ENCODE peak calls at places on chromosomes 4 and X, in ten cellular contexts. U, S, D, J, M, Z, I, B, R and Q are unnamed samples.

GRCh38 chr4:47383829-47384427 is 79.6 kb downstream of the COMMD8 start:
- DNase-seq in M (no peak), J (no peak), D (peak; percentile 51), Z (peak; percentile 78), S (peak; percentile 66), I (peak; percentile 19), U (no peak), B (no peak), R (peak; percentile 15), Q (no peak)

GRCh38 chrX:14228611-14229010 is 198.9 kb upstream of the GEMIN8 start:
- DNase-seq in M (no peak), J (no peak), S (peak; percentile 1), U (no peak), R (no peak), Z (no peak), I (no peak), D (no peak), B (no peak), Q (no peak)

GRCh38 chr4:38805530-38806145 is 1.0 kb upstream of the TLR1 start:
- DNase-seq in Z (peak; percentile 88), B (no peak), R (peak; percentile 9), U (no peak), M (no peak), D (peak; percentile 65), S (peak; percentile 12), J (no peak), I (peak; percentile 64), Q (no peak)

GRCh38 chrX:45768666-45769065 is 568.0 kb upstream of the DIPK2B start:
- DNase-seq in S (peak; percentile 45), M (no peak), D (no peak), I (no peak), B (no peak), J (no peak), R (no peak), Z (no peak), U (no peak), Q (no peak)

GRCh38 chr4:29304595-29304994 is 1415.6 kb upstream of the PCDH7 start:
- DNase-seq in M (no peak), Z (no peak), I (no peak), J (no peak), B (no peak), D (peak; percentile 14), R (no peak), S (peak; percentile 1), U (no peak), Q (no peak)

GRCh38 chr4:26032572-26033320 is 118.7 kb downstream of the SMIM20 start:
- DNase-seq in R (no peak), I (no peak), S (peak; percentile 91), D (peak; percentile 91), B (no peak), J (no peak), Z (no peak), U (no peak), M (no peak), Q (no peak)

GRCh38 chr4:112201915-112202505 is 29.6 kb upstream of the AP1AR start:
- DNase-seq in J (no peak), I (no peak), Z (no peak), B (no peak), R (no peak), U (no peak), S (no peak), M (no peak), D (no peak), Q (no peak)

GRCh38 chr4:165631912-165632311 is 241.1 kb upstream of the TLL1 start:
- DNase-seq in J (no peak), S (no peak), R (no peak), D (no peak), B (no peak), U (no peak), M (no peak), I (no peak), Z (no peak), Q (no peak)

GRCh38 chr4:57080781-57081650 is 29.2 kb downstream of the IGFBP7 start:
- DNase-seq in U (peak; percentile 26), D (peak; percentile 95), M (no peak), B (no peak), I (no peak), S (peak; percentile 83), J (no peak), R (no peak), Z (no peak), Q (no peak)

GRCh38 chr4:142128529-142128928 is 492.1 kb downstream of the IL15 start:
- DNase-seq in B (no peak), Z (no peak), U (peak; percentile 20), R (no peak), S (peak; percentile 7), D (peak; percentile 49), M (no peak), I (peak; percentile 8), J (no peak), Q (no peak)

GRCh38 chr4:41360214-41360910 is 103.6 kb downstream of the UCHL1 start:
- DNase-seq in U (peak; percentile 79), R (peak; percentile 24), M (peak; percentile 59), Z (no peak), D (peak; percentile 61), S (peak; percentile 72), J (no peak), B (no peak), I (no peak), Q (no peak)

GRCh38 chrX:50202539-50202938 is 1.7 kb upstream of the AKAP4 start:
- DNase-seq in I (no peak), B (no peak), R (no peak), U (no peak), S (peak; percentile 10), J (no peak), M (no peak), Z (no peak), D (no peak), Q (no peak)

GRCh38 chr4:190020790-190021717 is 6.0 kb downstream of the FRG2 start:
- DNase-seq in R (peak; percentile 32), B (no peak), D (peak; percentile 54), J (no peak), I (no peak), Z (no peak), M (no peak), U (peak; percentile 43), S (peak; percentile 59), Q (no peak)

GRCh38 chr4:164648151-164648848 is 105.6 kb upstream of the SMIM31 start:
- DNase-seq in I (no peak), U (no peak), R (no peak), S (peak; percentile 61), Z (no peak), B (no peak), M (no peak), D (no peak), J (no peak), Q (no peak)

GRCh38 chr4:82786794-82787193 is 11.8 kb downstream of the SCD5 start:
- DNase-seq in I (no peak), S (no peak), D (no peak), U (no peak), M (no peak), J (no peak), B (no peak), Z (no peak), R (no peak), Q (no peak)

GRCh38 chr4:86816463-86817107 is 32.6 kb downstream of the SLC10A6 start:
- DNase-seq in S (peak; percentile 56), J (no peak), D (peak; percentile 34), U (no peak), B (no peak), M (no peak), R (no peak), Z (no peak), I (no peak), Q (no peak)

GRCh38 chr4:34094114-34094513 is 2150.2 kb downstream of the ARAP2 start:
- DNase-seq in Z (no peak), U (no peak), D (no peak), J (no peak), I (no peak), B (no peak), S (no peak), M (no peak), R (no peak), Q (no peak)

GRCh38 chrX:21811832-21812231 is 27.6 kb upstream of the MBTPS2 start:
- DNase-seq in B (no peak), R (no peak), U (no peak), Z (no peak), M (no peak), J (no peak), S (no peak), I (no peak), D (no peak), Q (no peak)

GRCh38 chr4:78569291-78569821 is 17.8 kb downstream of the ANXA3 start:
- DNase-seq in I (no peak), M (no peak), B (no peak), R (peak; percentile 25), U (no peak), S (peak; percentile 86), J (no peak), Z (no peak), D (peak; percentile 86), Q (no peak)

GRCh38 chr4:133588306-133588705 is 439.2 kb downstream of the PCDH10 start:
- DNase-seq in U (no peak), J (no peak), D (no peak), I (no peak), M (no peak), S (no peak), Z (no peak), R (no peak), B (no peak), Q (no peak)

GRCh38 chrX:1378306-1378758 is 13.6 kb downstream of the SLC25A6 start:
- DNase-seq in J (no peak), M (no peak), S (no peak), Z (peak; percentile 40), U (no peak), I (no peak), B (no peak), R (no peak), D (no peak), Q (no peak)

GRCh38 chr4:917992-918391 is 14.1 kb downstream of the GAK start:
- DNase-seq in I (no peak), Z (no peak), J (no peak), U (no peak), B (no peak), D (no peak), M (no peak), R (no peak), S (no peak), Q (no peak)
- H3K9me3 ChIP-seq in I (peaks cover 8% of the 10 kb centered on the region), Z (peaks cover 3% of the 10 kb centered on the region), J (no peaks in the 10 kb centered on the region), U (no peaks in the 10 kb centered on the region), B (no peaks in the 10 kb centered on the region), D (no peaks in the 10 kb centered on the region), M (no peaks in the 10 kb centered on the region), R (no peaks in the 10 kb centered on the region), S (no peaks in the 10 kb centered on the region), Q (no peaks in the 10 kb centered on the region)

GRCh38 chr4:58679051-58679450 is 1568.9 kb upstream of the IGFBP7 start:
- DNase-seq in I (no peak), U (no peak), M (no peak), J (no peak), Z (no peak), S (no peak), B (no peak), R (no peak), D (no peak), Q (no peak)
- H3K9me3 ChIP-seq in I (peaks cover 14% of the 10 kb centered on the region), U (no peaks in the 10 kb centered on the region), M (no peaks in the 10 kb centered on the region), J (no peaks in the 10 kb centered on the region), Z (peaks cover 34% of the 10 kb centered on the region), S (peaks cover 2% of the 10 kb centered on the region), B (no peaks in the 10 kb centered on the region), R (no peaks in the 10 kb centered on the region), D (no peaks in the 10 kb centered on the region), Q (no peaks in the 10 kb centered on the region)

GRCh38 chr4:8744083-8744805 is 127.4 kb downstream of the HMX1 start:
- DNase-seq in D (no peak), J (no peak), I (no peak), R (no peak), B (no peak), M (peak; percentile 41), S (no peak), Z (peak; percentile 42), U (no peak), Q (no peak)
- H3K9me3 ChIP-seq in D (no peaks in the 10 kb centered on the region), J (no peaks in the 10 kb centered on the region), I (no peaks in the 10 kb centered on the region), R (no peaks in the 10 kb centered on the region), B (no peaks in the 10 kb centered on the region), M (no peaks in the 10 kb centered on the region), S (no peaks in the 10 kb centered on the region), Z (no peaks in the 10 kb centered on the region), U (no peaks in the 10 kb centered on the region), Q (no peaks in the 10 kb centered on the region)

GRCh38 chr4:167989815-167990214 is 102.5 kb upstream of the ANXA10 start:
- DNase-seq in I (no peak), S (peak; percentile 4), M (no peak), B (no peak), U (no peak), R (no peak), D (peak; percentile 7), Z (no peak), J (no peak), Q (no peak)
- H3K9me3 ChIP-seq in I (no peaks in the 10 kb centered on the region), S (no peaks in the 10 kb centered on the region), M (no peaks in the 10 kb centered on the region), B (no peaks in the 10 kb centered on the region), U (no peaks in the 10 kb centered on the region), R (no peaks in the 10 kb centered on the region), D (no peaks in the 10 kb centered on the region), Z (no peaks in the 10 kb centered on the region), J (no peaks in the 10 kb centered on the region), Q (no peaks in the 10 kb centered on the region)